ENCODE peak calls at places on chromosomes 16 and 17, in nine cellular contexts. P is RWPE1, J is left ventricle myocardium inferior, O is heart left ventricle, V is NCI-H460, C is HCEC 1CT, A is HS-5, T is HuH-7.5, Z is astrocyte of the spinal cord. K is an unnamed sample.

GRCh38 chr17:46764335-46764708 is 54.2 kb downstream of the WNT3 start:
- DNase-seq in P (no peak), J (no peak), O (no peak), V (no peak), C (no peak), A (no peak), T (no peak), Z (no peak), K (no peak)

GRCh38 chr16:78697426-78697825 is 598.0 kb downstream of the WWOX start:
- DNase-seq in P (no peak), J (no peak), O (no peak), V (no peak), C (no peak), A (no peak), T (no peak), Z (no peak), K (no peak)

GRCh38 chr17:76550712-76551615 is 11.1 kb downstream of the PRCD start:
- DNase-seq in P (no peak), J (no peak), O (no peak), V (peak; percentile 31), C (no peak), A (no peak), T (no peak), Z (peak; percentile 26), K (no peak)

GRCh38 chr16:86810062-86810461 is 231.7 kb downstream of the FOXL1 start:
- DNase-seq in P (no peak), J (no peak), O (no peak), V (no peak), C (no peak), A (no peak), T (no peak), Z (no peak), K (no peak)

GRCh38 chr16:79589495-79590134 is 10.9 kb downstream of the MAF start:
- DNase-seq in P (no peak), J (peak; percentile 22), O (peak; percentile 23), V (no peak), C (no peak), A (no peak), T (no peak), Z (no peak), K (no peak)

GRCh38 chr17:50505731-50506130 is 2.5 kb upstream of the MYCBPAP start:
- DNase-seq in P (no peak), J (no peak), O (no peak), V (no peak), C (no peak), A (no peak), T (no peak), Z (no peak), K (no peak)

GRCh38 chr17:68248199-68248825 is 469 bp downstream of the AMZ2 start:
- DNase-seq in P (peak; percentile 30), J (no peak), O (no peak), V (peak; percentile 23), C (peak; percentile 37), A (peak; percentile 18), T (peak; percentile 45), Z (peak; percentile 55), K (peak; percentile 43)

GRCh38 chr16:76854234-76854633 is 336.8 kb upstream of the MON1B start:
- DNase-seq in P (no peak), J (no peak), O (no peak), V (no peak), C (no peak), A (no peak), T (no peak), Z (no peak), K (peak; percentile 23)

GRCh38 chr16:88453621-88454314 is 688 bp downstream of the ZFPM1 start:
- DNase-seq in P (peak; percentile 30), J (no peak), O (no peak), V (no peak), C (peak; percentile 11), A (no peak), T (peak; percentile 80), Z (no peak), K (peak; percentile 51)

GRCh38 chr17:43211480-43212402 is at the start of gene TMEM106A:
- DNase-seq in P (peak; percentile 95), J (peak; percentile 81), O (peak; percentile 84), V (peak; percentile 67), C (peak; percentile 82), A (peak; percentile 55), T (no peak), Z (peak; percentile 89), K (peak; percentile 75)

GRCh38 chr17:41413982-41414381 is 10.4 kb downstream of the KRT37 start:
- DNase-seq in P (no peak), J (no peak), O (no peak), V (no peak), C (no peak), A (no peak), T (no peak), Z (no peak), K (no peak)

GRCh38 chr17:48484256-48484655 is 46.6 kb downstream of the HOXB1 start:
- DNase-seq in P (no peak), J (no peak), O (no peak), V (no peak), C (peak; percentile 83), A (peak; percentile 63), T (no peak), Z (no peak), K (no peak)

GRCh38 chr16:57736419-57737281 is 1.1 kb downstream of the KATNB1 start:
- DNase-seq in P (peak; percentile 59), J (peak; percentile 16), O (no peak), V (peak; percentile 45), C (peak; percentile 76), A (peak; percentile 80), T (peak; percentile 72), Z (peak; percentile 73), K (peak; percentile 87)

GRCh38 chr17:12201294-12201693 is 180.6 kb downstream of the MAP2K4 start:
- DNase-seq in P (no peak), J (no peak), O (no peak), V (no peak), C (no peak), A (no peak), T (no peak), Z (no peak), K (no peak)

GRCh38 chr17:32239457-32239856 is 26.2 kb upstream of the RHBDL3 start:
- DNase-seq in P (no peak), J (no peak), O (no peak), V (no peak), C (no peak), A (no peak), T (no peak), Z (no peak), K (no peak)

GRCh38 chr16:23561586-23561985 is 4.1 kb downstream of the UBFD1 start:
- DNase-seq in P (no peak), J (no peak), O (no peak), V (no peak), C (no peak), A (no peak), T (no peak), Z (no peak), K (no peak)

GRCh38 chr16:30722443-30722842 is 23.5 kb downstream of the SRCAP start:
- DNase-seq in P (no peak), J (no peak), O (no peak), V (no peak), C (no peak), A (no peak), T (no peak), Z (no peak), K (no peak)

GRCh38 chr17:2380225-2380922 is 20.5 kb downstream of the MNT start:
- DNase-seq in P (no peak), J (no peak), O (no peak), V (no peak), C (no peak), A (no peak), T (no peak), Z (no peak), K (no peak)

GRCh38 chr16:68332411-68333121 is 21.7 kb downstream of the PRMT7 start:
- DNase-seq in P (no peak), J (no peak), O (peak; percentile 50), V (no peak), C (peak; percentile 42), A (no peak), T (peak; percentile 48), Z (peak; percentile 62), K (no peak)

GRCh38 chr17:62715882-62716390 is 88.5 kb downstream of the MRC2 start:
- DNase-seq in P (no peak), J (no peak), O (peak; percentile 10), V (no peak), C (no peak), A (no peak), T (no peak), Z (no peak), K (no peak)

GRCh38 chr17:29376667-29377268 is 13.4 kb upstream of the TAOK1 start:
- DNase-seq in P (peak; percentile 21), J (peak; percentile 26), O (no peak), V (no peak), C (peak; percentile 81), A (no peak), T (no peak), Z (peak; percentile 90), K (peak; percentile 77)

GRCh38 chr16:67393111-67393789 is at the start of gene TPPP3:
- DNase-seq in P (peak; percentile 44), J (peak; percentile 92), O (peak; percentile 92), V (peak; percentile 53), C (peak; percentile 59), A (no peak), T (peak; percentile 90), Z (peak; percentile 84), K (no peak)

GRCh38 chr16:16075463-16076399 is 126.3 kb downstream of the ABCC1 start:
- DNase-seq in P (no peak), J (peak; percentile 47), O (peak; percentile 25), V (no peak), C (no peak), A (no peak), T (no peak), Z (no peak), K (no peak)

GRCh38 chr17:2337811-2338657 is 733 bp downstream of the SGSM2 start:
- DNase-seq in P (peak; percentile 64), J (peak; percentile 67), O (peak; percentile 61), V (peak; percentile 48), C (peak; percentile 41), A (no peak), T (peak; percentile 74), Z (peak; percentile 59), K (peak; percentile 54)

GRCh38 chr17:71423871-71424546 is 696.8 kb upstream of the SOX9 start:
- DNase-seq in P (peak; percentile 86), J (no peak), O (no peak), V (no peak), C (peak; percentile 17), A (peak; percentile 61), T (no peak), Z (peak; percentile 56), K (no peak)

GRCh38 chr16:27726621-27727275 is 176.8 kb downstream of the KATNIP start:
- DNase-seq in P (no peak), J (no peak), O (no peak), V (peak; percentile 53), C (peak; percentile 56), A (no peak), T (no peak), Z (peak; percentile 48), K (peak; percentile 50)

GRCh38 chr17:76427457-76428231 is 25.3 kb downstream of the UBE2O start:
- DNase-seq in P (no peak), J (no peak), O (no peak), V (no peak), C (peak; percentile 25), A (no peak), T (no peak), Z (peak; percentile 47), K (no peak)

GRCh38 chr16:11474617-11475291 is 112.0 kb downstream of the LITAF start:
- DNase-seq in P (no peak), J (no peak), O (no peak), V (no peak), C (no peak), A (no peak), T (no peak), Z (no peak), K (no peak)

GRCh38 chr17:81003711-81004335 is 12.2 kb downstream of the CHMP6 start:
- DNase-seq in P (no peak), J (no peak), O (no peak), V (no peak), C (no peak), A (no peak), T (no peak), Z (no peak), K (no peak)

GRCh38 chr17:37519241-37519985 is 29.7 kb downstream of the DUSP14 start:
- DNase-seq in P (no peak), J (no peak), O (no peak), V (no peak), C (no peak), A (no peak), T (no peak), Z (peak; percentile 49), K (no peak)

GRCh38 chr16:56048425-56049100 is 142.7 kb upstream of the GNAO1 start:
- DNase-seq in P (no peak), J (no peak), O (no peak), V (no peak), C (no peak), A (no peak), T (no peak), Z (no peak), K (no peak)

K was measured in RKO.